ENCODE peak calls at places on chromosomes 11 and 22, in eight cellular contexts. J, D, R, Q, H, L, U and C are unnamed samples.

GRCh38 chr11:93689166-93689734 is 27.8 kb downstream of the CEP295 start:
- DNase-seq in L (no peak), D (no peak), H (no peak), J (no peak), Q (no peak), R (no peak), U (no peak), C (no peak)

GRCh38 chr11:116853461-116854073 is 16.1 kb upstream of the APOA1 start:
- DNase-seq in J (peak), L (no peak), Q (peak), H (peak), D (no peak), R (no peak), U (no peak), C (no peak)

GRCh38 chr22:28112548-28113043 is 193.5 kb upstream of the PITPNB start:
- DNase-seq in J (no peak), R (no peak), L (no peak), H (peak), D (no peak), U (no peak), Q (peak), C (no peak)

GRCh38 chr11:41532413-41532812 is 73.0 kb upstream of the LRRC4C start:
- DNase-seq in J (no peak), D (no peak), Q (no peak), U (no peak), R (no peak), H (no peak), L (no peak), C (no peak)

GRCh38 chr11:67646535-67647336 is 3.8 kb downstream of the ACY3 start:
- DNase-seq in J (peak), D (no peak), Q (no peak), U (no peak), L (no peak), H (no peak), R (no peak), C (no peak)

GRCh38 chr22:38176170-38176741 is 5.4 kb downstream of the PLA2G6 start:
- DNase-seq in R (no peak), D (no peak), J (peak), Q (no peak), U (no peak), L (no peak), H (peak), C (no peak)

GRCh38 chr11:35144103-35144741 is 5.3 kb downstream of the CD44 start:
- DNase-seq in D (no peak), Q (no peak), H (no peak), U (no peak), R (no peak), J (peak), L (no peak), C (peak)

GRCh38 chr11:25435197-25435596 is 896.7 kb upstream of the ANO3 start:
- DNase-seq in U (no peak), Q (no peak), L (no peak), R (no peak), H (no peak), J (no peak), D (no peak), C (no peak)

GRCh38 chr11:129237880-129238638 is 45.9 kb upstream of the ARHGAP32 start:
- DNase-seq in U (no peak), J (no peak), R (no peak), Q (no peak), D (no peak), L (no peak), H (no peak), C (no peak)

GRCh38 chr11:96207459-96208449 is 135.2 kb downstream of the MAML2 start:
- DNase-seq in J (peak), U (no peak), Q (peak), R (no peak), L (no peak), H (peak), D (no peak), C (no peak)

GRCh38 chr11:59754494-59754858 is 700 bp upstream of the STX3 start:
- DNase-seq in R (no peak), Q (no peak), D (no peak), U (no peak), J (peak), H (peak), L (no peak), C (no peak)

GRCh38 chr11:94583885-94584500 is 16.8 kb downstream of the PIWIL4 start:
- DNase-seq in D (no peak), Q (no peak), H (no peak), U (no peak), J (no peak), R (no peak), L (no peak), C (no peak)

GRCh38 chr11:46278387-46279173 is 1.1 kb downstream of the CREB3L1 start:
- DNase-seq in R (no peak), L (peak), U (no peak), H (no peak), Q (no peak), J (no peak), D (peak), C (no peak)